ENCODE peak calls at places on chromosomes 2 and 18, in five cellular contexts. L is H9, V is brain microvascular endothelial cell, G is lower lobe of right lung, S is ovary. E is an unnamed sample.

GRCh38 chr2:128607981-128608506 is 289.4 kb upstream of the HS6ST1 start:
- DNase-seq in S (no peak), L (no peak), V (no peak), G (peak; percentile 33), E (peak; percentile 4)

GRCh38 chr2:136235451-136236418 is 117.8 kb upstream of the CXCR4 start:
- DNase-seq in L (no peak), S (no peak), G (no peak), V (peak; percentile 68), E (peak; percentile 93)

GRCh38 chr2:218570850-218571249 is 2.2 kb downstream of the CNOT9 start:
- DNase-seq in L (no peak), V (peak; percentile 9), G (no peak), S (no peak), E (peak; percentile 37)

GRCh38 chr2:19607931-19608762 is 249.7 kb upstream of the OSR1 start:
- DNase-seq in L (no peak), V (peak; percentile 71), G (no peak), S (no peak), E (peak; percentile 71)

GRCh38 chr2:196413821-196414274 is 225.7 kb upstream of the CCDC150 start:
- DNase-seq in G (no peak), V (peak; percentile 51), L (no peak), S (no peak), E (no peak)

GRCh38 chr18:22678486-22678885 is 254.6 kb upstream of the RBBP8 start:
- DNase-seq in L (no peak), G (no peak), V (no peak), S (no peak), E (no peak)

GRCh38 chr2:236702693-236703092 is 133.1 kb downstream of the ACKR3 start:
- DNase-seq in G (no peak), S (no peak), L (no peak), V (no peak), E (no peak)

GRCh38 chr18:9475643-9476580 is 599 bp downstream of the RALBP1 start:
- DNase-seq in L (no peak), S (no peak), V (peak; percentile 1), G (no peak), E (peak; percentile 33)

GRCh38 chr2:30612371-30612770 is 165.3 kb downstream of the LCLAT1 start:
- DNase-seq in V (peak; percentile 13), S (no peak), L (no peak), G (no peak), E (no peak)

GRCh38 chr2:186058604-186059003 is 320.0 kb downstream of the FSIP2 start:
- DNase-seq in L (no peak), V (no peak), S (no peak), G (no peak), E (no peak)

GRCh38 chr18:22912835-22913234 is 20.3 kb upstream of the RBBP8 start:
- DNase-seq in S (no peak), G (no peak), V (no peak), L (no peak), E (no peak)

GRCh38 chr2:981258-981657 is 30.6 kb downstream of the SNTG2 start:
- DNase-seq in S (no peak), V (no peak), G (no peak), L (no peak), E (no peak)

GRCh38 chr2:6113796-6114195 is 421.6 kb downstream of the SOX11 start:
- DNase-seq in G (no peak), L (no peak), V (no peak), S (no peak), E (no peak)

GRCh38 chr2:202072737-202073396 is at the start of gene KIAA2012:
- DNase-seq in S (no peak), L (peak; percentile 48), G (no peak), V (no peak), E (no peak)

GRCh38 chr18:76488190-76488589 is 6.9 kb downstream of the ZNF516 start:
- DNase-seq in S (no peak), L (no peak), G (no peak), V (peak; percentile 7), E (no peak)

GRCh38 chr2:58339548-58340243 is 98.6 kb upstream of the FANCL start:
- DNase-seq in S (no peak), L (no peak), G (no peak), V (no peak), E (peak; percentile 84)

GRCh38 chr2:130372055-130372832 is 16.4 kb downstream of the PTPN18 start:
- DNase-seq in V (peak; percentile 66), L (peak; percentile 91), G (peak; percentile 95), S (peak; percentile 94), E (no peak)

GRCh38 chr2:230411484-230412368 is 4.3 kb upstream of the SP100 start:
- DNase-seq in G (peak; percentile 76), S (peak; percentile 67), L (peak; percentile 65), V (peak; percentile 53), E (peak; percentile 56)

GRCh38 chr2:1823187-1824169 is 79.2 kb upstream of the PXDN start:
- DNase-seq in G (no peak), S (no peak), V (no peak), L (peak; percentile 93), E (no peak)

GRCh38 chr2:209602259-209602658 is 169.4 kb upstream of the UNC80 start:
- DNase-seq in G (no peak), V (no peak), S (no peak), L (no peak), E (no peak)

GRCh38 chr2:173049732-173050314 is 25.8 kb upstream of the MAP3K20 start:
- DNase-seq in V (no peak), L (no peak), G (no peak), S (no peak), E (no peak)

GRCh38 chr2:95166065-95166763 is 605 bp downstream of the ZNF2 start:
- DNase-seq in L (no peak), S (no peak), V (no peak), G (no peak), E (no peak)

GRCh38 chr2:157106950-157107349 is 150.6 kb upstream of the GALNT5 start:
- DNase-seq in S (no peak), G (no peak), L (no peak), V (no peak), E (no peak)

GRCh38 chr2:240762971-240763370 is 57.0 kb downstream of the KIF1A start:
- DNase-seq in S (no peak), L (no peak), V (no peak), G (no peak), E (no peak)

GRCh38 chr18:8389391-8390340 is 219.6 kb upstream of the RAB12 start:
- DNase-seq in S (peak; percentile 77), G (peak; percentile 78), L (peak; percentile 80), V (peak; percentile 77), E (peak; percentile 86)

GRCh38 chr2:140861666-140862065 is 1269.2 kb downstream of the LRP1B start:
- DNase-seq in L (no peak), V (no peak), G (no peak), S (no peak), E (no peak)

GRCh38 chr2:20419752-20420151 is 27.1 kb upstream of the RHOB start:
- DNase-seq in G (no peak), V (no peak), S (no peak), L (no peak), E (no peak)

GRCh38 chr18:49839012-49839411 is 25.7 kb upstream of the ACAA2 start:
- DNase-seq in S (no peak), G (no peak), V (peak; percentile 62), L (no peak), E (peak; percentile 73)

GRCh38 chr2:182897137-182897536 is 30.7 kb upstream of the FRZB start:
- DNase-seq in G (no peak), L (no peak), V (peak; percentile 32), S (no peak), E (no peak)

DNA sequence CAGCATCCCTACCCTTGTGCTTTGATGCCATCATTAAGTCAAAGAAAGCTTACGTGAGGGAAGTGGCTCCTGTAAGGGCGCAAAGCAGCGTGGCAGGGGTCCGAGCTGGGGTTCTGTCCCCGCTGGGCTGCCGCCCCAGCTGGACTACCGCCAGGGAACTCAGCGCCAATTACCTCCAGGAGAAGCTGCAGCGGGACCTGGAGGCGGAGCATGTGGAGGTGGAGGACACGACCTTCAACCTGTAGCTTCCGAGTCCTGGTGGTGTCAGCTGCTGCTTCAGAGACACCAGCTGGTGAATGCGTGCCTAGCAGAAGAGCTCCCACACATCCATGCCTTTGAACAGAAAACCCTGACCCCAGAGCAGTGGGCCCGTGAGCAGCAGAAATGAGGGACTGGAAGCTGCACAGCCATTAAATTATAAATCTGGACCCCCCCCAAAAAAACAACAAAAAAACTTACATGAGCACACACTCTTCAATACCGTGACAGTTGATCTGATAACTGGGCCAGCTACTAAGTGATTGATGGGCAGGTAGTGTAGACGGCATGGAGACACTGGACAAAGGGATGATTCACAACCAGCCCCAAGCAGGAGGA is 20.1 kb upstream of the YES1 start:
- DNase-seq in G (no peak), V (no peak), L (peak; percentile 94), S (peak; percentile 25), E (no peak)
- TF ChIP-seq CTCF in G (no peak), V (peak; percentile 30), L (peak; percentile 51), S (no peak), E (peak; percentile 14)

DNA sequence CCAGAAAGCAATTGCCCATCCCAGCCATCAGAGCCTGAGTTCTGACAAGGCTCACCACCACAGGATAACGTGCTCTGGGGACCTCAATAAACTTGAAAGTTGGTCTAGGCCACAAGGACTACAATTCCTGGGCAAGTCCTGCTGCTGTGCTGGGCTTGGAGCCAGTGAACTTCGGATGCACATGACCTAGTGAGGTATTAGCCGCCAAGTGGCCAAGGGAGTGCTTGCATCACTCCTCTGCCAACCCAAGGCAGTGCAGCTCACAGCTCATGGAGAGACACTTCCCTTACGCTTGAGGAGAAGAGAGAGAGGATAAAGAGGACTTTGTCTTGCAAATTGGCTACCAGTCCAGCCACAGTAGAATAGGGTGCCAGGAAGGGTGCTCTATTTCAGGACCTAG is 219.6 kb downstream of the MBD2 start:
- DNase-seq in V (no peak), G (no peak), L (peak; percentile 61), S (no peak), E (peak; percentile 28)
- TF ChIP-seq CTCF in V (no peak), G (no peak), L (peak; percentile 50), S (no peak), E (peak; percentile 32)

DNA sequence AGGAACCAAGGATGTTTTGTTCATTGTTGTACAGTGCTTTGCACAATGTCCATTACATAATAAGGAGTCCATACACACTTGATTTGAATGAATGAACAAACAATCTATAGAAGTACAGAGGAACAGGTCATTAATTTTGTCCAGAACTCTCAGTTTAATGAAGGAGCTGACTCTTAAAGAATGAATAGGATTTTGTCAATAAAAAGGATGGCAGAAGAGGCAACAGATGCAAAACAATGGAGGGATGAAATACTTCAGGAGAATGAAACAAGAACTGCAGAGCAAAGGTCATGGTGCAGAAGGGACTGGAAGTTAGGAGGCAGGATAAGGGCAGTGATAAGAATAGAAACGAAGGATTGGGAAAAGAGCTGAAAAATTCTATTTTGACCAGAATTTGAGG is 28.7 kb upstream of the COL5A2 start:
- DNase-seq in G (no peak), V (no peak), L (no peak), S (no peak), E (no peak)
- TF ChIP-seq CTCF in G (no peak), V (no peak), L (no peak), S (no peak), E (no peak)

GRCh38 chr2:149766339-149766738 is 178.8 kb upstream of the MMADHC start:
- DNase-seq in V (no peak), G (no peak), L (no peak), S (no peak), E (no peak)

GRCh38 chr2:149763358-149763757 is 175.8 kb upstream of the MMADHC start:
- DNase-seq in S (no peak), V (no peak), G (no peak), L (no peak), E (no peak)

GRCh38 chr2:149765003-149765402 is 177.4 kb upstream of the MMADHC start:
- DNase-seq in S (no peak), G (no peak), L (no peak), V (no peak), E (peak; percentile 72)

GRCh38 chr2:149767516-149767974 is 180.0 kb upstream of the MMADHC start:
- DNase-seq in L (no peak), G (no peak), V (peak; percentile 72), S (no peak), E (peak; percentile 47)

GRCh38 chr2:149765636-149766035 is 178.1 kb upstream of the MMADHC start:
- DNase-seq in L (no peak), V (no peak), S (no peak), G (no peak), E (no peak)
- TF ChIP-seq CTCF in L (no peak), V (no peak), S (no peak), G (no peak), E (no peak)

E was measured in PC-3.